ENCODE peak calls at places on chromosomes 12 and 14, in seven cellular contexts. I is T-helper 22 cell, K is SK-MEL-5, G is HFF-Myc, A is choroid plexus epithelial cell, P is AG08395, S is sciatic nerve. D is an unnamed sample.

GRCh38 chr14:101947577-101947903 is 16.8 kb upstream of the DYNC1H1 start:
- DNase-seq in A (no peak), I (no peak), P (no peak), K (no peak), S (no peak), G (no peak), D (peak)

GRCh38 chr14:45990252-45990651 is 661.3 kb downstream of the RPL10L start:
- DNase-seq in S (no peak), I (no peak), A (peak), K (peak), P (no peak), G (no peak), D (no peak)

GRCh38 chr14:39268393-39268792 is 34.7 kb downstream of the MIA2 start:
- DNase-seq in K (no peak), S (no peak), P (no peak), I (no peak), G (no peak), A (peak), D (no peak)

GRCh38 chr12:66149702-66150398 is 19.3 kb upstream of the LLPH start:
- DNase-seq in I (no peak), P (no peak), G (no peak), K (no peak), S (no peak), A (no peak), D (no peak)

GRCh38 chr14:49249022-49249421 is 337.2 kb downstream of the RPS29 start:
- DNase-seq in I (no peak), G (no peak), P (no peak), S (no peak), K (no peak), A (no peak), D (no peak)

GRCh38 chr12:58907326-58907855 is 12.9 kb downstream of the LRIG3 start:
- DNase-seq in S (no peak), K (no peak), A (no peak), G (no peak), I (no peak), P (no peak), D (no peak)

GRCh38 chr14:55850803-55851202 is 267.4 kb upstream of the PELI2 start:
- DNase-seq in I (no peak), K (no peak), S (no peak), P (peak), A (peak), G (peak), D (no peak)

GRCh38 chr14:53450871-53451270 is 297.7 kb upstream of the DDHD1 start:
- DNase-seq in P (peak), K (no peak), A (peak), I (no peak), G (no peak), S (no peak), D (peak)

GRCh38 chr12:115597157-115597712 is 680.3 kb downstream of the MED13L start:
- DNase-seq in S (no peak), I (no peak), P (peak), A (peak), K (no peak), G (peak), D (no peak)

GRCh38 chr12:115209230-115209629 is 525.3 kb upstream of the TBX3 start:
- DNase-seq in P (no peak), G (no peak), I (no peak), A (no peak), S (no peak), K (no peak), D (peak)

GRCh38 chr12:125070117-125070516 is 4.9 kb downstream of the AACS start:
- DNase-seq in G (no peak), A (peak), P (no peak), I (no peak), K (peak), S (no peak), D (no peak)

GRCh38 chr12:110075880-110076279 is 27.6 kb upstream of the C12orf76 start:
- DNase-seq in A (no peak), P (no peak), G (no peak), K (no peak), I (no peak), S (no peak), D (no peak)

GRCh38 chr12:106551410-106551809 is 31.4 kb upstream of the RFX4 start:
- DNase-seq in P (no peak), G (no peak), I (no peak), S (no peak), A (no peak), K (no peak), D (no peak)